ENCODE peak calls at places on chromosomes 6 and 20, in ten cellular contexts. W is cardiac muscle cell, J is heart left ventricle, C is lower lobe of right lung, O is esophagus squamous epithelium, L is upper lobe of right lung, K is breast epithelium, V is adrenal gland, U is ovary, Y is A549. A is an unnamed sample.
A peak's percentile ranks its signal among the peaks of the same experiment; 100 is the strongest.

GRCh38 chr6:1162367-1163275 is 149.3 kb upstream of the FOXQ1 start:
- DNase-seq in W (peak; percentile 6), J (no peak), C (no peak), O (no peak), L (no peak), K (no peak), V (no peak), U (no peak), Y (no peak), A (no peak)

GRCh38 chr6:114297135-114297534 is 45.7 kb downstream of the HS3ST5 start:
- DNase-seq in W (no peak), J (no peak), C (no peak), O (no peak), L (no peak), K (no peak), V (no peak), U (no peak), Y (no peak), A (no peak)

GRCh38 chr6:14074723-14075503 is 42.7 kb upstream of the CD83 start:
- DNase-seq in W (peak; percentile 66), J (no peak), C (no peak), O (no peak), L (no peak), K (no peak), V (peak; percentile 31), U (no peak), Y (peak; percentile 15), A (no peak)

GRCh38 chr20:17895641-17896246 is 72.8 kb downstream of the SNX5 start:
- DNase-seq in W (peak; percentile 64), J (peak; percentile 76), C (peak; percentile 82), O (no peak), L (peak; percentile 90), K (peak; percentile 69), V (no peak), U (peak; percentile 75), Y (no peak), A (no peak)

GRCh38 chr6:56756791-56757582 is 114.3 kb upstream of the DST start:
- DNase-seq in W (no peak), J (no peak), C (no peak), O (no peak), L (no peak), K (no peak), V (no peak), U (no peak), Y (no peak), A (no peak)

GRCh38 chr20:33359399-33360261 is 41.7 kb downstream of the CDK5RAP1 start:
- DNase-seq in W (peak; percentile 13), J (no peak), C (no peak), O (no peak), L (no peak), K (no peak), V (no peak), U (no peak), Y (no peak), A (no peak)

GRCh38 chr6:141829566-141829965 is 303.2 kb upstream of the GJE1 start:
- DNase-seq in W (no peak), J (no peak), C (no peak), O (no peak), L (no peak), K (no peak), V (no peak), U (no peak), Y (no peak), A (no peak)

GRCh38 chr6:130679684-130680083 is 147.5 kb upstream of the SMLR1 start:
- DNase-seq in W (peak; percentile 42), J (no peak), C (no peak), O (no peak), L (no peak), K (no peak), V (no peak), U (no peak), Y (no peak), A (no peak)

GRCh38 chr6:32148289-32148688 is 3.5 kb downstream of the PRRT1 start:
- DNase-seq in W (no peak), J (no peak), C (no peak), O (no peak), L (no peak), K (no peak), V (no peak), U (no peak), Y (no peak), A (no peak)

GRCh38 chr20:2558581-2559301 is 22.4 kb downstream of the TMC2 start:
- DNase-seq in W (peak; percentile 29), J (no peak), C (no peak), O (no peak), L (no peak), K (no peak), V (no peak), U (no peak), Y (no peak), A (no peak)

GRCh38 chr6:91782789-91783188 is 1195.9 kb upstream of the MAP3K7 start:
- DNase-seq in W (no peak), J (no peak), C (no peak), O (no peak), L (no peak), K (no peak), V (no peak), U (no peak), Y (no peak), A (no peak)

GRCh38 chr6:145784683-145785082 is 29.9 kb downstream of the FBXO30 start:
- DNase-seq in W (no peak), J (peak; percentile 63), C (no peak), O (no peak), L (no peak), K (no peak), V (no peak), U (no peak), Y (no peak), A (no peak)

GRCh38 chr6:145783796-145784195 is 30.8 kb downstream of the FBXO30 start:
- DNase-seq in W (no peak), J (no peak), C (no peak), O (no peak), L (no peak), K (no peak), V (no peak), U (no peak), Y (no peak), A (no peak)

GRCh38 chr6:145787688-145788087 is 26.9 kb downstream of the FBXO30 start:
- DNase-seq in W (no peak), J (no peak), C (no peak), O (no peak), L (no peak), K (no peak), V (no peak), U (no peak), Y (no peak), A (no peak)

DNA sequence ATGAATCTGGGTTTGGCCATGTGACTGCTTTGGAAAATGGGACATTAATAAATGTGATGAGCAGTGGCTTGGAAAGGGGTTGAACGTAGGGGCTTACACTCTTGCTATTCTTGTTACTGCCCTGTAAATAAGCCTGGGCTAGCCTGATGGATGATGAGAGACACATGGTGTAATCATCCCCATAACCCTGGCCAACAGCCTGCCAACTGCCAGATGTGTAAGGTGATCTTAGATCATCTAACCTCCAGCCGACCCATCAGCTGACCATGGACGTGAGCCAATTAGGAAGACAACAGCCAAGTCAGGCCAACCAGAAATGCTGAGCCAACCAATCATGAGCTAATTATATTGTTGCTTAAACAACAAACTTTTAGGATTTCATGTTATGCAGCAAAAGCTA is 25.2 kb downstream of the FBXO30 start:
- DNase-seq in W (peak; percentile 23), J (no peak), C (no peak), O (no peak), L (no peak), K (no peak), V (no peak), U (no peak), Y (no peak), A (no peak)
- H3K9me3 ChIP-seq in W (no peaks in the 10 kb centered on the region), J (no peaks in the 10 kb centered on the region), C (peaks cover 8% of the 10 kb centered on the region), O (peaks cover 13% of the 10 kb centered on the region), L (no peaks in the 10 kb centered on the region), K (peaks cover 13% of the 10 kb centered on the region), V (no peaks in the 10 kb centered on the region), U (peaks cover 9% of the 10 kb centered on the region), Y (peaks cover 5% of the 10 kb centered on the region), A (peaks cover 4% of the 10 kb centered on the region)

GRCh38 chr6:23705691-23706090 is 420.3 kb upstream of the NRSN1 start:
- DNase-seq in W (no peak), J (no peak), C (no peak), O (no peak), L (no peak), K (no peak), V (no peak), U (no peak), Y (no peak), A (no peak)

DNA sequence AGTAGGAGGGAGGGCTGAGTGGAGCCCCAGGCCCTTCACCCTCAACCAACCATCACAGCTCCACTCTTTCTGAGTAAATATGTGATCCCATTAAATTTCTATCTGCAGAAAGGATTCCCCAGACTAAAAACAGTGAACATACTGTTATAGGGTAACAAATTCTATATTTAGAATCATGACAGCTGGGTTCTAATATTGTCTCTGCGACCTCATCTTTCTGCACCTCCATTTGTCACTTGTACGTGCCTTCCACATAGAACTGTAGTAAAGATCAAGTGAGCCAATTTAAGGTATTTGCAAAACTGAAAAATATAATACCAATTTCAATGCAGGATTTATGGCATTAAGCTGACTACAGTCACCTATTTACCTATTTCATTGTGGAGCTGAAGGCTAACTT is 421.4 kb upstream of the NRSN1 start:
- DNase-seq in W (no peak), J (no peak), C (no peak), O (no peak), L (no peak), K (no peak), V (no peak), U (no peak), Y (no peak), A (no peak)
- H3K4me1 ChIP-seq in W (peaks cover 4% of the 10 kb centered on the region), J (no peaks in the 10 kb centered on the region), C (no peaks in the 10 kb centered on the region), O (no peaks in the 10 kb centered on the region), L (no peaks in the 10 kb centered on the region), K (no peaks in the 10 kb centered on the region), V (no peaks in the 10 kb centered on the region), U (no peaks in the 10 kb centered on the region), Y (no peaks in the 10 kb centered on the region), A (no peaks in the 10 kb centered on the region)

DNA sequence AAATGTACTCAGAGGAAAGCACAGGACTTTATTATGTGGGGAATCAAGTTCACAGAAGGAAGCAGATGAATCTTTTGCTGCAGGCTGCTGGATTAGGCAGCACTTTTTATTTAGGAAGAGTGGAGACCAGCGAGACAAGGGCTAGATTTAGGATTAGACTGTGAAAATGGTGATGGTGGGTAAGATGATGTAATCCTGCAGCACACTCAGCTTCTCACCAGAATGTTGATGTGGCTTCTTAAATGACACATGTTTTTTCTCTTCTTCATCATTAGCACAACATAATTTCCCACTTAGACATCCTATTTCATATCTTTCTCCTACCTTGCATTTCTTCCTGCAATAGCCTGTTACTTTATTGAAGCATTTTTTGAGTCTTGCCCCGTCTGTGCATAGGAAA is 1.8 kb downstream of the DEFB128 start:
- DNase-seq in W (no peak), J (no peak), C (no peak), O (no peak), L (no peak), K (no peak), V (no peak), U (no peak), Y (no peak), A (no peak)
- H3K9me3 ChIP-seq in W (no peaks in the 10 kb centered on the region), J (no peaks in the 10 kb centered on the region), C (no peaks in the 10 kb centered on the region), O (no peaks in the 10 kb centered on the region), L (no peaks in the 10 kb centered on the region), K (no peaks in the 10 kb centered on the region), V (no peaks in the 10 kb centered on the region), U (no peaks in the 10 kb centered on the region), Y (no peaks in the 10 kb centered on the region), A (no peaks in the 10 kb centered on the region)

DNA sequence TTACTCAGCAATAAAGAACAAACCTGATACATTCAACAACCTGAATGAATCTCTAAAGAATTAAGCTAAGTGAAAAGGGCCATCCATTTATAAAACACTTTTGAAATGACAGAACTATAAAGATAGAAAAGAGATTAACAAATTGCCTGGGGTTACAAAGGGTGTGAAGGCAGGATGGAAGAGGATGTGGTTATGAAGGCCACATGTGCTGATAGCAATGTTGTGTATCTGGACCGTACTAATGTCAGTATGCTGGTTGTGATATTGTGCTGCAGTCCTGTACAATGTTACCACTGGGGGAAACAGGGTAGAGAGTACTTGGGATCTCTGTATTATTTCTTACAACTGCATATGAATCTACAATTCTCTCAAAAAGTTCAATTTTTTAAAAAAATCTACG is 36.4 kb downstream of the ELOVL5 start:
- DNase-seq in W (no peak), J (no peak), C (no peak), O (no peak), L (no peak), K (no peak), V (no peak), U (no peak), Y (no peak), A (no peak)
- H3K4me1 ChIP-seq in W (peaks cover 7% of the 10 kb centered on the region), J (peaks cover 25% of the 10 kb centered on the region), C (peaks cover 27% of the 10 kb centered on the region), O (peaks cover 9% of the 10 kb centered on the region), L (peaks cover 31% of the 10 kb centered on the region), K (no peaks in the 10 kb centered on the region), V (peaks cover 45% of the 10 kb centered on the region), U (peaks cover 4% of the 10 kb centered on the region), Y (peaks cover 82% of the 10 kb centered on the region), A (peaks cover 32% of the 10 kb centered on the region)

A was measured in vagina.